ENCODE peak calls at places on chromosome 1, in nine cellular contexts. Q is KG1; C is K562; J is activated naive CD4-positive, alpha-beta T cell; X is astrocyte of the cerebellum; F is A549; K is fibroblast of mammary gland; N is astrocyte; L is nephron progenitor cell. A is an unnamed sample.

GRCh38 chr1:156149374-156150106 is 3.8 kb upstream of the SEMA4A start:
- DNase-seq in Q (no peak), C (peak; percentile 49), J (no peak), X (no peak), F (no peak), K (no peak), N (no peak), L (peak; percentile 61), A (no peak)

GRCh38 chr1:30318864-30319718 is 404.3 kb downstream of the MATN1 start:
- DNase-seq in Q (no peak), C (no peak), J (no peak), X (no peak), F (no peak), K (no peak), N (no peak), L (no peak), A (no peak)

GRCh38 chr1:27575861-27576331 is 28.0 kb downstream of the AHDC1 start:
- DNase-seq in Q (no peak), C (peak; percentile 69), J (no peak), X (no peak), F (peak; percentile 45), K (no peak), N (no peak), L (peak; percentile 71), A (no peak)

GRCh38 chr1:165852896-165853295 is 25.5 kb downstream of the UCK2 start:
- DNase-seq in Q (no peak), C (no peak), J (no peak), X (no peak), F (no peak), K (no peak), N (no peak), L (no peak), A (no peak)

GRCh38 chr1:20185834-20186782 is at the start of the genes PLA2G2C and UBXN10:
- DNase-seq in Q (no peak), C (peak; percentile 97), J (peak; percentile 36), X (no peak), F (no peak), K (no peak), N (no peak), L (peak; percentile 82), A (no peak)

GRCh38 chr1:179206817-179207216 is 22.7 kb downstream of the ABL2 start:
- DNase-seq in Q (no peak), C (no peak), J (no peak), X (no peak), F (no peak), K (no peak), N (no peak), L (no peak), A (no peak)

GRCh38 chr1:185338719-185339622 is 21.9 kb upstream of the IVNS1ABP start:
- DNase-seq in Q (peak; percentile 89), C (no peak), J (no peak), X (peak; percentile 55), F (no peak), K (no peak), N (peak; percentile 45), L (no peak), A (no peak)

GRCh38 chr1:28136636-28137613 is 39.6 kb downstream of the PTAFR start:
- DNase-seq in Q (no peak), C (no peak), J (no peak), X (no peak), F (no peak), K (peak; percentile 66), N (no peak), L (no peak), A (no peak)

GRCh38 chr1:85554630-85555327 is 25.8 kb upstream of the CCN1 start:
- DNase-seq in Q (no peak), C (no peak), J (no peak), X (no peak), F (no peak), K (peak; percentile 73), N (peak; percentile 81), L (no peak), A (no peak)

GRCh38 chr1:24237750-24238149 is 50.7 kb upstream of the IFNLR1 start:
- DNase-seq in Q (no peak), C (no peak), J (no peak), X (no peak), F (no peak), K (no peak), N (no peak), L (no peak), A (no peak)

GRCh38 chr1:33327587-33328325 is 6.9 kb upstream of the A3GALT2 start:
- DNase-seq in Q (no peak), C (no peak), J (no peak), X (peak; percentile 92), F (no peak), K (peak; percentile 99), N (peak; percentile 100), L (no peak), A (no peak)

GRCh38 chr1:40383095-40383487 is 9.6 kb downstream of the SMAP2 start:
- DNase-seq in Q (no peak), C (peak; percentile 52), J (no peak), X (no peak), F (no peak), K (no peak), N (peak; percentile 37), L (no peak), A (no peak)

GRCh38 chr1:198056255-198056654 is 100.5 kb upstream of the NEK7 start:
- DNase-seq in Q (no peak), C (no peak), J (no peak), X (no peak), F (no peak), K (no peak), N (no peak), L (peak; percentile 10), A (no peak)

GRCh38 chr1:68375919-68376318 is 73.8 kb downstream of the RPE65 start:
- DNase-seq in Q (no peak), C (no peak), J (no peak), X (no peak), F (no peak), K (peak; percentile 46), N (peak; percentile 30), L (no peak), A (no peak)

GRCh38 chr1:97845805-97846204 is 75.0 kb downstream of the DPYD start:
- DNase-seq in Q (no peak), C (no peak), J (no peak), X (no peak), F (no peak), K (no peak), N (no peak), L (no peak), A (no peak)

GRCh38 chr1:150010388-150011115 is at the start of gene OTUD7B:
- DNase-seq in Q (no peak), C (peak; percentile 90), J (peak; percentile 58), X (peak; percentile 47), F (peak; percentile 69), K (peak; percentile 79), N (peak; percentile 73), L (peak; percentile 92), A (peak; percentile 56)

GRCh38 chr1:24318988-24319863 is at the start of gene GRHL3:
- DNase-seq in Q (no peak), C (no peak), J (no peak), X (no peak), F (peak; percentile 23), K (no peak), N (peak; percentile 17), L (no peak), A (no peak)

GRCh38 chr1:30090421-30090820 is 633.0 kb downstream of the MATN1 start:
- DNase-seq in Q (no peak), C (no peak), J (no peak), X (no peak), F (no peak), K (no peak), N (no peak), L (no peak), A (no peak)

A was measured in GOT3.